ENCODE peak calls at places on chromosomes 5 and 9, in nine cellular contexts. One of them, this sample, is unnamed.

GRCh38 chr5:32228816-32229215 is 54.7 kb upstream of the GOLPH3 start:
- DNase-seq in right atrium auricular region: no peak
- DNase-seq in lower lobe of right lung: no peak
- DNase-seq in coronary artery: no peak
- DNase-seq in prostate gland: no peak
- DNase-seq in left ventricle myocardium inferior: no peak
- DNase-seq in hepatocyte: no peak
- DNase-seq in psoas muscle: no peak
- DNase-seq in GM23338: no peak
- DNase-seq in this sample: no peak

GRCh38 chr5:78690593-78690972 is 42.0 kb upstream of the LHFPL2 start:
- DNase-seq in right atrium auricular region: no peak
- DNase-seq in lower lobe of right lung: no peak
- DNase-seq in coronary artery: no peak
- DNase-seq in prostate gland: no peak
- DNase-seq in left ventricle myocardium inferior: no peak
- DNase-seq in hepatocyte: no peak
- DNase-seq in psoas muscle: no peak
- DNase-seq in GM23338: no peak
- DNase-seq in this sample: no peak

GRCh38 chr9:133932176-133932575 is 59.9 kb downstream of the VAV2 start:
- DNase-seq in right atrium auricular region: no peak
- DNase-seq in lower lobe of right lung: no peak
- DNase-seq in coronary artery: no peak
- DNase-seq in prostate gland: no peak
- DNase-seq in left ventricle myocardium inferior: peak; percentile 37
- DNase-seq in hepatocyte: no peak
- DNase-seq in psoas muscle: no peak
- DNase-seq in GM23338: no peak
- DNase-seq in this sample: no peak

GRCh38 chr9:128383791-128384190 is 12.6 kb downstream of the URM1 start:
- DNase-seq in right atrium auricular region: no peak
- DNase-seq in lower lobe of right lung: no peak
- DNase-seq in coronary artery: no peak
- DNase-seq in prostate gland: no peak
- DNase-seq in left ventricle myocardium inferior: no peak
- DNase-seq in hepatocyte: no peak
- DNase-seq in psoas muscle: no peak
- DNase-seq in GM23338: no peak
- DNase-seq in this sample: no peak

GRCh38 chr9:3662671-3663070 is 136.9 kb upstream of the RFX3 start:
- DNase-seq in right atrium auricular region: no peak
- DNase-seq in lower lobe of right lung: no peak
- DNase-seq in coronary artery: no peak
- DNase-seq in prostate gland: no peak
- DNase-seq in left ventricle myocardium inferior: no peak
- DNase-seq in hepatocyte: no peak
- DNase-seq in psoas muscle: no peak
- DNase-seq in GM23338: no peak
- DNase-seq in this sample: no peak

GRCh38 chr5:36237756-36238155 is 4.0 kb downstream of the NADK2 start:
- DNase-seq in right atrium auricular region: no peak
- DNase-seq in lower lobe of right lung: no peak
- DNase-seq in coronary artery: no peak
- DNase-seq in prostate gland: no peak
- DNase-seq in left ventricle myocardium inferior: no peak
- DNase-seq in hepatocyte: peak; percentile 25
- DNase-seq in psoas muscle: no peak
- DNase-seq in GM23338: no peak
- DNase-seq in this sample: no peak

GRCh38 chr5:96691503-96692303 is 29.5 kb downstream of the CAST start:
- DNase-seq in right atrium auricular region: no peak
- DNase-seq in lower lobe of right lung: no peak
- DNase-seq in coronary artery: no peak
- DNase-seq in prostate gland: no peak
- DNase-seq in left ventricle myocardium inferior: no peak
- DNase-seq in hepatocyte: peak; percentile 37
- DNase-seq in psoas muscle: no peak
- DNase-seq in GM23338: no peak
- DNase-seq in this sample: no peak

GRCh38 chr5:6634327-6634713 is 1.1 kb downstream of the SRD5A1 start:
- DNase-seq in right atrium auricular region: no peak
- DNase-seq in lower lobe of right lung: no peak
- DNase-seq in coronary artery: no peak
- DNase-seq in prostate gland: no peak
- DNase-seq in left ventricle myocardium inferior: no peak
- DNase-seq in hepatocyte: no peak
- DNase-seq in psoas muscle: no peak
- DNase-seq in GM23338: peak; percentile 34
- DNase-seq in this sample: no peak

GRCh38 chr5:39099831-39100230 is 25.6 kb upstream of the RICTOR start:
- DNase-seq in right atrium auricular region: no peak
- DNase-seq in lower lobe of right lung: no peak
- DNase-seq in coronary artery: no peak
- DNase-seq in prostate gland: no peak
- DNase-seq in left ventricle myocardium inferior: no peak
- DNase-seq in hepatocyte: no peak
- DNase-seq in psoas muscle: no peak
- DNase-seq in GM23338: no peak
- DNase-seq in this sample: no peak

GRCh38 chr9:136020671-136021070 is 59.5 kb upstream of the UBAC1 start:
- DNase-seq in right atrium auricular region: no peak
- DNase-seq in lower lobe of right lung: no peak
- DNase-seq in coronary artery: no peak
- DNase-seq in prostate gland: no peak
- DNase-seq in left ventricle myocardium inferior: peak; percentile 12
- DNase-seq in hepatocyte: no peak
- DNase-seq in psoas muscle: no peak
- DNase-seq in GM23338: no peak
- DNase-seq in this sample: no peak

GRCh38 chr5:128155793-128156192 is 72.2 kb downstream of the SLC12A2 start:
- DNase-seq in right atrium auricular region: no peak
- DNase-seq in lower lobe of right lung: no peak
- DNase-seq in coronary artery: no peak
- DNase-seq in prostate gland: no peak
- DNase-seq in left ventricle myocardium inferior: no peak
- DNase-seq in hepatocyte: no peak
- DNase-seq in psoas muscle: no peak
- DNase-seq in GM23338: no peak
- DNase-seq in this sample: no peak

GRCh38 chr5:143126121-143127019 is 277.1 kb downstream of the NR3C1 start:
- DNase-seq in right atrium auricular region: no peak
- DNase-seq in lower lobe of right lung: no peak
- DNase-seq in coronary artery: no peak
- DNase-seq in prostate gland: no peak
- DNase-seq in left ventricle myocardium inferior: no peak
- DNase-seq in hepatocyte: no peak
- DNase-seq in psoas muscle: no peak
- DNase-seq in GM23338: no peak
- DNase-seq in this sample: no peak

GRCh38 chr9:116566677-116567488 is 120.2 kb upstream of the TRIM32 start:
- DNase-seq in right atrium auricular region: no peak
- DNase-seq in lower lobe of right lung: no peak
- DNase-seq in coronary artery: no peak
- DNase-seq in prostate gland: no peak
- DNase-seq in left ventricle myocardium inferior: no peak
- DNase-seq in hepatocyte: peak; percentile 84
- DNase-seq in psoas muscle: no peak
- DNase-seq in GM23338: no peak
- DNase-seq in this sample: no peak

GRCh38 chr9:36092509-36093215 is 43.9 kb upstream of the GLIPR2 start:
- DNase-seq in right atrium auricular region: no peak
- DNase-seq in lower lobe of right lung: no peak
- DNase-seq in coronary artery: no peak
- DNase-seq in prostate gland: no peak
- DNase-seq in left ventricle myocardium inferior: no peak
- DNase-seq in hepatocyte: no peak
- DNase-seq in psoas muscle: no peak
- DNase-seq in GM23338: peak; percentile 24
- DNase-seq in this sample: no peak

GRCh38 chr5:4862500-4862899 is 277.6 kb upstream of the ADAMTS16 start:
- DNase-seq in right atrium auricular region: no peak
- DNase-seq in lower lobe of right lung: no peak
- DNase-seq in coronary artery: no peak
- DNase-seq in prostate gland: no peak
- DNase-seq in left ventricle myocardium inferior: no peak
- DNase-seq in hepatocyte: peak; percentile 60
- DNase-seq in psoas muscle: no peak
- DNase-seq in GM23338: peak; percentile 69
- DNase-seq in this sample: no peak

GRCh38 chr5:60541980-60542379 is 158.0 kb downstream of the DEPDC1B start:
- DNase-seq in right atrium auricular region: no peak
- DNase-seq in lower lobe of right lung: no peak
- DNase-seq in coronary artery: no peak
- DNase-seq in prostate gland: no peak
- DNase-seq in left ventricle myocardium inferior: no peak
- DNase-seq in hepatocyte: peak; percentile 28
- DNase-seq in psoas muscle: no peak
- DNase-seq in GM23338: no peak
- DNase-seq in this sample: no peak

GRCh38 chr5:168328804-168329203 is 37.4 kb downstream of the WWC1 start:
- DNase-seq in right atrium auricular region: no peak
- DNase-seq in lower lobe of right lung: no peak
- DNase-seq in coronary artery: no peak
- DNase-seq in prostate gland: no peak
- DNase-seq in left ventricle myocardium inferior: no peak
- DNase-seq in hepatocyte: peak; percentile 75
- DNase-seq in psoas muscle: no peak
- DNase-seq in GM23338: peak; percentile 81
- DNase-seq in this sample: no peak

GRCh38 chr9:16276866-16277265 is 593.6 kb downstream of the BNC2 start:
- DNase-seq in right atrium auricular region: no peak
- DNase-seq in lower lobe of right lung: no peak
- DNase-seq in coronary artery: no peak
- DNase-seq in prostate gland: no peak
- DNase-seq in left ventricle myocardium inferior: no peak
- DNase-seq in hepatocyte: no peak
- DNase-seq in psoas muscle: no peak
- DNase-seq in GM23338: no peak
- DNase-seq in this sample: no peak
- H3K27ac ChIP-seq in right atrium auricular region: no peak overlapping the region
- H3K27ac ChIP-seq in lower lobe of right lung: no peak overlapping the region
- H3K27ac ChIP-seq in coronary artery: no peak overlapping the region
- H3K27ac ChIP-seq in prostate gland: no peak overlapping the region
- H3K27ac ChIP-seq in left ventricle myocardium inferior: no peak overlapping the region
- H3K27ac ChIP-seq in hepatocyte: no peak overlapping the region
- H3K27ac ChIP-seq in psoas muscle: no peak overlapping the region
- H3K27ac ChIP-seq in GM23338: no peak overlapping the region
- H3K27ac ChIP-seq in this sample: no peak overlapping the region

DNA sequence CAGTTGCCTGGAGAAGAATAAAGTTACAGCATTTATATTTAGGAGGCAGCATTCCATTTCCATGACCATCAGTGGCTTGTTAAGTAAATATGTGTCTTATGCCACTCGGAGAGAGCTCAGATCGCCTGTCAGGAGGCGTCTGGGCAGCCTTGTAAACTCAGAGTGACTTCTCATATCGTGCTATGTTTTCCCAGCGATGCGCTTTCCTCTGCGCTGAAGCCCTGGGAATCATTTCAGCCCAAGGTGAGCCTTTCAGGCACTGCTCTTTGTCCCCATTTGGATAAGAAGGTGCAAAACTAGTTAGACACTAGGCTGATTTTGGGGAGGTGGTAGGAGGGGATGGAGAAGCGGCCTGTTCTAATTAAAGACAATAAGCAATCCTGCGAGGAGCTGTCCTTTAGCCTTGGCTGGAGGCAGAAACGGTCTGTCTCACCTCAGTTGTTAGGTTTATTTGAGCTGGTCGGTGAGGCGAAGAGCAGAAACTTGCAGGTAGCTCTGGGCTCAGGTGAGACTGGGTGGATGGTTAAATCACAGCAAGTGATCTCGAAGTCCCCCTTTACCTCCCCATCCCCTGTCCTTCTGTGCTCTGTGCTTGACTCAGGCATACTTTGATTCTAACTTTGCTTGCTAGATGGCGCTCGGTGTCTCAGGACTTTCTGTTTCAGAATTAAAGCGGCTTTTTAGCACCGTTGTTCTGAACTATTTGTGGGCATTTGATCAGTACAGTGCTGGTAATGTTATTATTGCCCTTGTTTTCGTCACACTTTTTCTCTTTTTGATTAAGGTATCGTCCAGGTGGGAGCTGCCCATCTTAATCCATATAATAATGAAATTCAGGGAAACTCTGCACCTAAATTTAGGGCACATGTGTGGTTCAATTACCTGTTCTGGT is 24.6 kb downstream of the NR2F1 start:
- DNase-seq in right atrium auricular region: no peak
- DNase-seq in lower lobe of right lung: no peak
- DNase-seq in coronary artery: no peak
- DNase-seq in prostate gland: no peak
- DNase-seq in left ventricle myocardium inferior: no peak
- DNase-seq in hepatocyte: peak; percentile 65
- DNase-seq in psoas muscle: no peak
- DNase-seq in GM23338: peak; percentile 94
- DNase-seq in this sample: no peak
- TF ChIP-seq CTCF in right atrium auricular region: peak; percentile 42
- TF ChIP-seq CTCF in lower lobe of right lung: peak; percentile 51
- TF ChIP-seq CTCF in coronary artery: no peak
- TF ChIP-seq CTCF in prostate gland: peak; percentile 16
- TF ChIP-seq CTCF in left ventricle myocardium inferior: peak; percentile 59
- TF ChIP-seq CTCF in hepatocyte: peak; percentile 66
- TF ChIP-seq CTCF in psoas muscle: peak; percentile 42
- TF ChIP-seq CTCF in GM23338: peak; percentile 72
- TF ChIP-seq CTCF in this sample: peak; percentile 46

DNA sequence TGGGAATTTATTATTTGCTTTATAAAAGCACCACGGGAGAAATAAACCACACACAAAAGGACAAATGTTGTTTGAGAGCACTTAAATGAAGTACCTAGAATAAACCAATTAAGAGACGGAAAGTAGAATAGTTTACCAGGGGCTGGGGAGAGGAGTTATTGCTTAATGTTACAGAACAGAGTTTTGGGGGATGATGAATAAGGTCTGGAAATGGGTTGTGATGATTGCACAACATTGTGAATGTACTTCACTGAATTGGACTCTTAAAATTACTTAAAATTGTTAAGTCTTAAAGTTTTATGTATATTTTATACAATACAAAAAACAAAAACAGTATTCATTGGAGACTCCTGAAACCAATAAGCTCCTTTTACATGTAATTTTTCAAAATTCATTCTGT is 1.5 kb downstream of the ZBTB43 start:
- DNase-seq in right atrium auricular region: no peak
- DNase-seq in lower lobe of right lung: no peak
- DNase-seq in coronary artery: no peak
- DNase-seq in prostate gland: no peak
- DNase-seq in left ventricle myocardium inferior: no peak
- DNase-seq in hepatocyte: no peak
- DNase-seq in psoas muscle: no peak
- DNase-seq in GM23338: no peak
- DNase-seq in this sample: no peak
- H3K27ac ChIP-seq in right atrium auricular region: peak overlapping the region; percentile 95
- H3K27ac ChIP-seq in lower lobe of right lung: peak overlapping the region; percentile 92
- H3K27ac ChIP-seq in coronary artery: no peak overlapping the region
- H3K27ac ChIP-seq in prostate gland: peak overlapping the region; percentile 75
- H3K27ac ChIP-seq in left ventricle myocardium inferior: peak overlapping the region; percentile 92
- H3K27ac ChIP-seq in hepatocyte: peak overlapping the region; percentile 95
- H3K27ac ChIP-seq in psoas muscle: peak overlapping the region; percentile 100
- H3K27ac ChIP-seq in GM23338: no peak overlapping the region
- H3K27ac ChIP-seq in this sample: no peak overlapping the region

DNA sequence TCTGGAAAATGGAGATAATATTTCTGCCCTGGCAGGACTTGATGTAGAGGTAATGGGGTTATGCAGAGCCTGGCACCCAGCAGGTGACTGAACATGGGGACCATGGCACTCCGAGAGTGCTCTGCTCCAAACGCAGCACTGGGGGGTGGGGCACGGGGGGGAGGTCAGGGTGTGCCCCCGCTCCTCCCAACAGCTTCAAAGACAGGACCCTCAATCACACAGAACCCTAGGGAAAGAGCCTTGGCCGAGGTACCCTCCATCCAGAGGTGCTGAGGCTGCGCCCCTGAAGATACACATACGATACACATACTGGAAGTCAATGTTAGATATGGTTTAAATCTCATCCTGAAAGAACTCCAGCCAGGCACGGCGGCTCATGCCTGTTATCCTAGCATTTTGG is 26.6 kb upstream of the CEP72 start:
- DNase-seq in right atrium auricular region: no peak
- DNase-seq in lower lobe of right lung: no peak
- DNase-seq in coronary artery: peak; percentile 40
- DNase-seq in prostate gland: no peak
- DNase-seq in left ventricle myocardium inferior: no peak
- DNase-seq in hepatocyte: no peak
- DNase-seq in psoas muscle: no peak
- DNase-seq in GM23338: no peak
- DNase-seq in this sample: no peak
- TF ChIP-seq CTCF in right atrium auricular region: no peak
- TF ChIP-seq CTCF in lower lobe of right lung: no peak
- TF ChIP-seq CTCF in coronary artery: no peak
- TF ChIP-seq CTCF in prostate gland: no peak
- TF ChIP-seq CTCF in left ventricle myocardium inferior: no peak
- TF ChIP-seq CTCF in hepatocyte: no peak
- TF ChIP-seq CTCF in psoas muscle: no peak
- TF ChIP-seq CTCF in GM23338: no peak
- TF ChIP-seq CTCF in this sample: no peak

This sample was measured in kidney.